ENCODE peak calls at places on chromosomes 3 and 15, in six cellular contexts. L is K562, H is HepG2, S is fibroblast of lung, Q is hepatocyte, D is GM12878. R is an unnamed sample.

GRCh38 chr3:78589242-78589641 is 1178.6 kb downstream of the ROBO1 start:
- DNase-seq in H (no peak), D (no peak), L (no peak), Q (no peak), S (no peak), R (no peak)

GRCh38 chr15:85831415-85832113 is 36.8 kb upstream of the KLHL25 start:
- DNase-seq in H (peak; percentile 47), D (no peak), L (peak; percentile 44), S (peak; percentile 34), Q (peak; percentile 83), R (peak; percentile 30)

GRCh38 chr15:29925227-29926082 is 103.2 kb upstream of the TJP1 start:
- DNase-seq in H (peak; percentile 57), L (peak; percentile 73), D (no peak), S (peak; percentile 79), Q (peak; percentile 87), R (peak; percentile 68)

GRCh38 chr3:56357266-56357665 is 111.0 kb downstream of the ERC2 start:
- DNase-seq in D (no peak), S (peak; percentile 17), L (no peak), H (no peak), Q (peak; percentile 21), R (peak; percentile 4)

GRCh38 chr15:37217567-37217966 is 117.2 kb upstream of the MEIS2 start:
- DNase-seq in D (no peak), Q (peak; percentile 32), H (peak; percentile 22), L (no peak), S (no peak), R (no peak)

GRCh38 chr3:188058569-188059184 is 95.3 kb upstream of the LPP start:
- DNase-seq in L (no peak), S (no peak), H (no peak), Q (no peak), D (no peak), R (no peak)

GRCh38 chr3:34202975-34203374 is 404.5 kb downstream of the PDCD6IP start:
- DNase-seq in L (no peak), Q (no peak), H (no peak), D (no peak), S (no peak), R (no peak)

GRCh38 chr15:38882226-38882625 is 317.6 kb upstream of the RASGRP1 start:
- DNase-seq in D (no peak), H (no peak), L (no peak), S (no peak), Q (no peak), R (no peak)

GRCh38 chr3:37135561-37135960 is 38.8 kb downstream of the LRRFIP2 start:
- DNase-seq in D (no peak), S (no peak), Q (no peak), L (no peak), H (no peak), R (no peak)

GRCh38 chr15:58042006-58042405 is 23.5 kb downstream of the ALDH1A2 start:
- DNase-seq in L (no peak), H (no peak), Q (no peak), S (no peak), D (no peak), R (no peak)

GRCh38 chr15:62067448-62068044 is 769 bp downstream of the C2CD4A start:
- DNase-seq in H (no peak), Q (peak; percentile 28), S (peak; percentile 6), L (no peak), D (no peak), R (no peak)

GRCh38 chr15:100520132-100520921 is 8.4 kb downstream of the CERS3 start:
- DNase-seq in Q (no peak), H (no peak), D (no peak), S (no peak), L (no peak), R (no peak)

GRCh38 chr3:112738366-112738765 is 97.4 kb upstream of the CCDC80 start:
- DNase-seq in D (no peak), H (no peak), S (peak; percentile 31), Q (no peak), L (no peak), R (peak; percentile 25)

GRCh38 chr3:171328419-171329082 is 131.7 kb downstream of the TNIK start:
- DNase-seq in H (peak; percentile 4), L (peak; percentile 77), D (no peak), Q (no peak), S (no peak), R (no peak)

GRCh38 chr3:52404391-52404790 is 40.5 kb downstream of the SEMA3G start:
- DNase-seq in Q (no peak), D (no peak), L (no peak), S (no peak), H (no peak), R (no peak)

GRCh38 chr15:48796930-48797329 is 13.9 kb downstream of the CEP152 start:
- DNase-seq in D (peak; percentile 28), L (no peak), Q (no peak), H (no peak), S (peak; percentile 81), R (peak; percentile 81)

GRCh38 chr15:39391230-39391629 is 189.6 kb upstream of the THBS1 start:
- DNase-seq in Q (no peak), S (no peak), H (no peak), L (no peak), D (no peak), R (no peak)

GRCh38 chr15:45732544-45733130 is 97.8 kb downstream of the SQOR start:
- DNase-seq in Q (no peak), L (no peak), H (no peak), D (no peak), S (no peak), R (no peak)

GRCh38 chr15:51350723-51351122 is 9.3 kb downstream of the GLDN start:
- DNase-seq in L (no peak), S (no peak), H (no peak), D (no peak), Q (no peak), R (no peak)

GRCh38 chr15:66476535-66476934 is 21.0 kb downstream of the SNAPC5 start:
- DNase-seq in L (no peak), D (no peak), S (no peak), Q (no peak), H (no peak), R (no peak)

GRCh38 chr3:63279000-63279366 is 875 bp downstream of the SYNPR start:
- DNase-seq in Q (peak; percentile 13), D (no peak), S (peak; percentile 4), L (no peak), H (no peak), R (no peak)

GRCh38 chr3:63274359-63274758 is 3.7 kb upstream of the SYNPR start:
- DNase-seq in L (no peak), H (no peak), D (no peak), Q (no peak), S (no peak), R (no peak)

GRCh38 chr3:63279442-63279841 is 1.3 kb downstream of the SYNPR start:
- DNase-seq in Q (no peak), S (no peak), H (no peak), L (no peak), D (no peak), R (no peak)

DNA sequence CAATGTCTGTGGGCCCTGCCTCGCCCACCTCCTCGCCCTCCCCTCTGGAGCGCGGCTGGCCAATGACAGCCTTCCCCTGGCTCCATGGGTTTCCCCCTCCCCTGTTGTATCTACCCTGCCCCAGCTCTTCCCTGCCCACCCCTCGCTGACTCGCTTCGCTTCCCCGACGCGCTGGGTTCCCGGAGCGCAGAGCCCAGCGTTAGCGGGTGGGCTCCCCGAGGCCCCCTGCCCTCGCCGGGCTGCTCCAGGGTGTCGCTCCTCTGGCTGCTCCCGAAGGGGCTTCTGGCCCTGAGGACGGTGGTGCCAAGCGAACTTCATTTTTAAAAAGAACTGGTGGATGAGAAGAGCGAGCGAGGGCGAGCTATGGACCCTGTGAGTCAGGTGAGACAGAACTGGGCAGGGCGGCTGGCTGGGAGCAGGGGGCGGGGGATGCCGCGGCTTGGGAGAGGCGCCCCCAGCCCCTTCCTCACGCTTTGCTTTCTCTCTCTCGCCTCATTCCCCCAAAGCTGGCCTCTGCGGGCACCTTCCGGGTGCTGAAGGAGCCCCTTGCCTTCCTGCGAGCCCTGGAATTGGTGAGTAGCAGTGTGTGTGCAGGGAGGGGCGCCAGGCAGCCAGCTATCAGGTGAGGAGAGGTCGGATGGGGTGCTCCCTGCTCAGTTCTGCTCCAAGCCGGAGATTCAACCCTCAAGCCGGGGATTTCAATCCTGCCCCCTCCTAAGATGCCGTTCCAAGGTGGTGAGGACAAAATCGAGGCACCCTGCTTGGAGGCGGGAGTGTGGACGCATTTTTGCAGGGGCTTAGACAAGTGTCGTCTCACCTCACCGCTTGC is at the start of gene SYNPR:
- DNase-seq in S (no peak), D (no peak), L (no peak), H (no peak), Q (peak; percentile 7), R (no peak)
- TF ChIP-seq EZH2 in S (peak; percentile 49), D (no peak), L (no peak), H (no peak), Q (peak; percentile 69), R (peak; percentile 63)

DNA sequence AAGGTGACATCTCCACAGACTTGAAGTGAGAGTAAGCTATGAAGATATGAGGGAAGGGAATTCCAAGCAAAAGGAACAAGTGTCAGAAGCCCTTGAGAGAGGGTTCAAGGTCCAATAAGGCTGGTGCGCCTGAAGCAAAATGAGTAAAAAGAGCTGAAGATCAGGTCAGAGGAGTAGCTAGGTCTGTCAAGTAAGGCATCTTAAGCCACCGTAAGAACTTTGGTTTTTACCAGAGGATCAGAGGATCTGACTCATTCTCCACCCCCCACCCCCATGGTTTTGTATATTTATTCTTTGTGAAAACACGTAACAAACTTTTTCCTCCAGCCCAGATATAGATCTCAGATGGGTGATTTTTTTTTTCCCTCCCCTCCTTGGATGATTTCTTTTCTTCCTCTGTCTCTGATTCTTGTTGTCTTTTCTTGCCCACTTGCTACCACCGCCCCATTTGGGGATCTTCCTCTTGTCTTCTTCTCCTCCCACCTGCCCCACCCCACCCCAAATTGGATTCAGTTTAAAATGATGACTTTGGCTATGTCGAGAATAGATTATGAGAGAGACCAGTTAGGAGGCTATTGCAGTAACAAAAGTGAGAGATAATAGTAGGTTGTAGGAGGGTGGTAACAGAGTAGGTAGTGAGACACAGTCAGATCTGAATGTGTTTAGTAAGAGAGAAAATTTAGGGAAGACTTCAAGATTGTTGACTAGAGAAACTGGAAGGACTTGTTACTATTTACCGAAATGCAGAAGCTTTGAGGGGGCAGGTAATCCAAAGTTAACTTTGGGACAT is 6.1 kb downstream of the TRMT10C start:
- DNase-seq in L (no peak), D (no peak), S (peak; percentile 45), H (no peak), Q (no peak), R (peak; percentile 38)
- H4K20me1 ChIP-seq in L (peaks cover 10% of the 10 kb centered on the region), D (no peaks in the 10 kb centered on the region), S (no peaks in the 10 kb centered on the region), H (peaks cover 17% of the 10 kb centered on the region), Q (peaks cover 5% of the 10 kb centered on the region), R (peaks cover 46% of the 10 kb centered on the region)

DNA sequence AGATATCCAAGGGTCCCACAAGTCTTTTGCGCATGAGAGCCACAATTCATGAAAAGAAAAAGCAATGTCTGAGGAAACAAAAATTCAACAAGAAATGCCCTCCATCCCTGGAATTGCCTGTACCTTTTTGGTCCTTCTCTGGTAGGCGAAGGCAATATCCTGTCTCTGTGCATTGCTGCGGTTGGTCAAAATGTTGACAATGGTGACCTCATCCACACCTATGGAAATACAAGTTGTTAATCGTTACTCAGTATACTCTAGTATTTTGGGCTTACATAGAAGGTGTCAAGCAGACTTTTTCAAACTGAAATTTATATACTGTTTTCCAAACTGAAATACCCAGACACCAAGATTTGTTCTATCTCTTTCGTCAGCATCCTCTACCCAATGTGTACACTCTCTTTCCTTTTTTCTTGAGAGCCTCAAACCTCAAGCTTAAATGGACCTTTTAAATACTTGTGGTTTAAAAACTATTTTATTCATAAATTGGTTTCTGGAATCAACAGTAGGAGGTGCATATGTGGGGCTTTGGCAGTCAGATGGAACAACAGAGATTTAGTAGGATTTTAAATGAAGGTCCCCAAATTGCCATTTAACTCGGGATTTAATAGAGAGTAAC is 33.4 kb downstream of the ANXA2 start:
- DNase-seq in H (no peak), S (peak; percentile 47), Q (no peak), D (no peak), L (no peak), R (no peak)
- H3K4me1 ChIP-seq in H (peaks cover 13% of the 10 kb centered on the region), S (peaks cover 27% of the 10 kb centered on the region), Q (peaks cover 29% of the 10 kb centered on the region), D (no peaks in the 10 kb centered on the region), L (no peaks in the 10 kb centered on the region), R (peaks cover 61% of the 10 kb centered on the region)

GRCh38 chr3:13021141-13021933 is 51.9 kb downstream of the IQSEC1 start:
- DNase-seq in S (no peak), H (no peak), L (no peak), D (no peak), Q (no peak), R (no peak)
- TF ChIP-seq EZH2 in S (no peak), H (no peak), L (no peak), D (no peak), Q (no peak), R (no peak)